ENCODE peak calls at places on chromosomes 12 and 14, in four cellular contexts. G, Z, Q and A are unnamed samples.

GRCh38 chr12:49824886-49825285 is 3.3 kb downstream of the NCKAP5L start:
- DNase-seq in G (peak; percentile 83), Z (no peak), Q (peak; percentile 59), A (no peak)

GRCh38 chr12:39620664-39621658 is 1.4 kb upstream of the ABCD2 start:
- DNase-seq in Q (no peak), G (peak; percentile 23), Z (no peak), A (no peak)

GRCh38 chr14:65258391-65258790 is 154.1 kb upstream of the FUT8 start:
- DNase-seq in Z (no peak), G (peak; percentile 91), Q (peak; percentile 66), A (no peak)

GRCh38 chr12:28780096-28780495 is 369.0 kb upstream of the FAR2 start:
- DNase-seq in Z (no peak), G (peak; percentile 74), Q (peak; percentile 54), A (peak; percentile 85)

GRCh38 chr14:99522934-99523660 is 41.9 kb downstream of the CCNK start:
- DNase-seq in Z (no peak), Q (no peak), G (peak; percentile 63), A (no peak)

GRCh38 chr12:116277393-116278258 is at the start of gene MED13L:
- DNase-seq in Z (peak; percentile 51), Q (peak; percentile 90), G (peak; percentile 81), A (no peak)

GRCh38 chr14:53924754-53925153 is 31.9 kb downstream of the BMP4 start:
- DNase-seq in Z (peak; percentile 54), Q (peak; percentile 74), G (peak; percentile 95), A (peak; percentile 93)

GRCh38 chr14:67059576-67059975 is 129.7 kb upstream of the GARIN2 start:
- DNase-seq in Q (no peak), Z (no peak), G (peak; percentile 66), A (no peak)

GRCh38 chr12:84508943-84509342 is 403.7 kb downstream of the SLC6A15 start:
- DNase-seq in Q (peak; percentile 73), Z (no peak), G (no peak), A (no peak)

GRCh38 chr12:84506317-84506716 is 406.3 kb downstream of the SLC6A15 start:
- DNase-seq in Q (no peak), Z (no peak), G (no peak), A (no peak)

GRCh38 chr12:84512751-84513150 is 399.8 kb downstream of the SLC6A15 start:
- DNase-seq in G (peak; percentile 3), Z (no peak), Q (peak; percentile 46), A (no peak)

GRCh38 chr12:84507914-84508313 is 404.7 kb downstream of the SLC6A15 start:
- DNase-seq in G (no peak), Q (peak; percentile 61), Z (no peak), A (no peak)

GRCh38 chr12:84508325-84508861 is 404.2 kb downstream of the SLC6A15 start:
- DNase-seq in Z (no peak), Q (peak; percentile 89), G (peak; percentile 83), A (peak; percentile 13)
- TF ChIP-seq CTCF in Z (peak; percentile 69), Q (peak; percentile 84), G (peak; percentile 80), A (peak; percentile 42)

GRCh38 chr12:83349907-83350611 is 663.4 kb downstream of the TMTC2 start:
- DNase-seq in Z (no peak), Q (no peak), G (no peak), A (no peak)
- TF ChIP-seq CTCF in Z (no peak), Q (no peak), G (no peak), A (no peak)

DNA sequence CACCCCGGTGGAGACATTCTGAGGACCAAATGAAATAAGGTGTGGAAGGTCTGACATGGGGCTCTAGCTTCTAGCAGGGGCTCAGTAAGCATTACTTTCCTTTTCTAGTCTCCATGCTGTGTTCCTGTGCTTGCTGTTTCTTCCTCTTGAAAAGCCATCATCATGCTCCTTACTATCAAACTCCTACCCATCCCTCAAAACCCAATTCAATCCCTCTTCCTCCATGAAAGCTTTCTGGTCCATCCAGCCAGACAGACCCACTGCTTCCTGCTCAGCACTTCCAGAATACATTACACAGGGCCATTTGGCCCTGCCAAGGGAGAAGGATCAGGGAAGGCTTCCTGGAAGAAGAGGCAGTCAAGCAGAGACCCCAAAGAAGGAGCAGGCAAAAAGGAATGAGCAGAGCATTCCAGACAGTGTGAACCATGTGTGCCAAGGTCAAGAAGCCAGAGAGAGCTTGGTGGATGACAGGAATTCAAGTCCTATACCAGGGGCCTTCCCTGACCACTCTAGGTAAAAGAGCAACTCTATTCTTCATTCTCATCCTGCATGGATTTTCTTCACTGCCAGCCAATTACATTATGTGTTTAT is 59.5 kb downstream of the NUAK1 start:
- DNase-seq in G (no peak), Z (no peak), Q (peak; percentile 29), A (no peak)
- TF ChIP-seq CTCF in G (no peak), Z (no peak), Q (no peak), A (no peak)

GRCh38 chr14:102785598-102785963 is 8.3 kb downstream of the TRAF3 start:
- DNase-seq in G (no peak), Q (no peak), Z (no peak), A (no peak)
- TF ChIP-seq CTCF in G (no peak), Q (no peak), Z (no peak), A (no peak)